ENCODE peak calls at places on chromosomes 7 and 10, in eight cellular contexts. One of them, this sample, is unnamed. For H3K4me1 and H3K27me3, the result is how much of the 10 kb centered on the place peaks cover.

GRCh38 chr7:139775829-139776266 is 1.9 kb downstream of the HIPK2 start:
- DNase-seq in thoracic aorta: peak
- DNase-seq in sigmoid colon: peak
- DNase-seq in astrocyte: peak
- DNase-seq in cardiac muscle cell: peak
- DNase-seq in GM23338: peak
- DNase-seq in neural progenitor cell: peak
- DNase-seq in aorta: peak
- DNase-seq in this sample: peak

GRCh38 chr7:78080811-78081210 is 282.2 kb downstream of the PHTF2 start:
- DNase-seq in thoracic aorta: no peak
- DNase-seq in sigmoid colon: no peak
- DNase-seq in astrocyte: no peak
- DNase-seq in cardiac muscle cell: no peak
- DNase-seq in GM23338: no peak
- DNase-seq in neural progenitor cell: peak
- DNase-seq in aorta: no peak
- DNase-seq in this sample: no peak

GRCh38 chr7:23012797-23013714 is 874 bp downstream of the HYCC1 start:
- DNase-seq in thoracic aorta: no peak
- DNase-seq in sigmoid colon: peak
- DNase-seq in astrocyte: no peak
- DNase-seq in cardiac muscle cell: peak
- DNase-seq in GM23338: peak
- DNase-seq in neural progenitor cell: peak
- DNase-seq in aorta: peak
- DNase-seq in this sample: no peak

GRCh38 chr10:85596389-85596788 is 770.2 kb downstream of the GRID1 start:
- DNase-seq in thoracic aorta: no peak
- DNase-seq in sigmoid colon: no peak
- DNase-seq in astrocyte: no peak
- DNase-seq in cardiac muscle cell: no peak
- DNase-seq in GM23338: no peak
- DNase-seq in neural progenitor cell: no peak
- DNase-seq in aorta: no peak
- DNase-seq in this sample: peak

GRCh38 chr7:159056722-159057121 is 87.9 kb downstream of the VIPR2 start:
- DNase-seq in thoracic aorta: no peak
- DNase-seq in sigmoid colon: peak
- DNase-seq in astrocyte: no peak
- DNase-seq in cardiac muscle cell: no peak
- DNase-seq in GM23338: no peak
- DNase-seq in neural progenitor cell: no peak
- DNase-seq in aorta: no peak
- DNase-seq in this sample: no peak

GRCh38 chr7:155203882-155204691 is 93.6 kb upstream of the INSIG1 start:
- DNase-seq in thoracic aorta: no peak
- DNase-seq in sigmoid colon: peak
- DNase-seq in astrocyte: no peak
- DNase-seq in cardiac muscle cell: no peak
- DNase-seq in GM23338: no peak
- DNase-seq in neural progenitor cell: no peak
- DNase-seq in aorta: no peak
- DNase-seq in this sample: no peak

GRCh38 chr10:9289811-9290210 is 1235.3 kb downstream of the GATA3 start:
- DNase-seq in thoracic aorta: no peak
- DNase-seq in sigmoid colon: no peak
- DNase-seq in astrocyte: no peak
- DNase-seq in cardiac muscle cell: no peak
- DNase-seq in GM23338: no peak
- DNase-seq in neural progenitor cell: no peak
- DNase-seq in aorta: no peak
- DNase-seq in this sample: no peak

GRCh38 chr7:143975617-143976016 is 21.0 kb downstream of the OR2F1 start:
- DNase-seq in thoracic aorta: no peak
- DNase-seq in sigmoid colon: no peak
- DNase-seq in astrocyte: no peak
- DNase-seq in cardiac muscle cell: peak
- DNase-seq in GM23338: peak
- DNase-seq in neural progenitor cell: peak
- DNase-seq in aorta: no peak
- DNase-seq in this sample: no peak

GRCh38 chr7:116500071-116500853 is 724 bp downstream of the CAV2 start:
- DNase-seq in thoracic aorta: no peak
- DNase-seq in sigmoid colon: peak
- DNase-seq in astrocyte: peak
- DNase-seq in cardiac muscle cell: peak
- DNase-seq in GM23338: peak
- DNase-seq in neural progenitor cell: peak
- DNase-seq in aorta: peak
- DNase-seq in this sample: peak

GRCh38 chr10:34323197-34323596 is 491.9 kb downstream of the PARD3 start:
- DNase-seq in thoracic aorta: no peak
- DNase-seq in sigmoid colon: no peak
- DNase-seq in astrocyte: peak
- DNase-seq in cardiac muscle cell: no peak
- DNase-seq in GM23338: no peak
- DNase-seq in neural progenitor cell: no peak
- DNase-seq in aorta: no peak
- DNase-seq in this sample: no peak

GRCh38 chr10:21130108-21130507 is 233.0 kb upstream of the NEBL start:
- DNase-seq in thoracic aorta: no peak
- DNase-seq in sigmoid colon: no peak
- DNase-seq in astrocyte: no peak
- DNase-seq in cardiac muscle cell: no peak
- DNase-seq in GM23338: no peak
- DNase-seq in neural progenitor cell: no peak
- DNase-seq in aorta: no peak
- DNase-seq in this sample: no peak

GRCh38 chr10:79438021-79438698 is 7.3 kb downstream of the ZCCHC24 start:
- DNase-seq in thoracic aorta: no peak
- DNase-seq in sigmoid colon: peak
- DNase-seq in astrocyte: no peak
- DNase-seq in cardiac muscle cell: no peak
- DNase-seq in GM23338: no peak
- DNase-seq in neural progenitor cell: no peak
- DNase-seq in aorta: no peak
- DNase-seq in this sample: no peak

GRCh38 chr10:79442171-79443040 is 3.0 kb downstream of the ZCCHC24 start:
- DNase-seq in thoracic aorta: no peak
- DNase-seq in sigmoid colon: no peak
- DNase-seq in astrocyte: no peak
- DNase-seq in cardiac muscle cell: no peak
- DNase-seq in GM23338: no peak
- DNase-seq in neural progenitor cell: no peak
- DNase-seq in aorta: no peak
- DNase-seq in this sample: no peak

GRCh38 chr10:79438699-79439085 is 6.7 kb downstream of the ZCCHC24 start:
- DNase-seq in thoracic aorta: no peak
- DNase-seq in sigmoid colon: no peak
- DNase-seq in astrocyte: no peak
- DNase-seq in cardiac muscle cell: no peak
- DNase-seq in GM23338: no peak
- DNase-seq in neural progenitor cell: no peak
- DNase-seq in aorta: no peak
- DNase-seq in this sample: no peak

GRCh38 chr10:79441433-79441832 is 4.0 kb downstream of the ZCCHC24 start:
- DNase-seq in thoracic aorta: no peak
- DNase-seq in sigmoid colon: no peak
- DNase-seq in astrocyte: no peak
- DNase-seq in cardiac muscle cell: no peak
- DNase-seq in GM23338: no peak
- DNase-seq in neural progenitor cell: no peak
- DNase-seq in aorta: no peak
- DNase-seq in this sample: no peak

DNA sequence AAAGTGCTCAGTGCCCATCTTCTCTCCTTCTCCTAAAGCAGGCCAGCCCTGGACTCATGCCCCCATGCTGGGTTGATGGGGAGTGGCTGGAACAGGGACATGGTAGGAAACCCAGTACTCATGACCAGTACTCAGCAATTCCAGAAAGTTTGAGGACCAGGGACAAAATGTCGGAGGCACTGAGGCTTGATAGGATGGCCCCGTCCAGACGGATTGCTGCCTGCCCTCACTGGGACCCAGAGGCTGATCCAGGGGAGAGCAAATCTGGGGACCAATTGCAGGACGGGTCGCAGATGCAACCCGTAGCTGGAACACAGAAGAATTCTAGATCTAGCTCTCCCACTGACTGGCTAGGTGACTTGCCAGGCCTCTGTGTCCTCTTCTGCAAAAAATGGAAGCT is 5.1 kb downstream of the ZCCHC24 start:
- DNase-seq in thoracic aorta: no peak
- DNase-seq in sigmoid colon: no peak
- DNase-seq in astrocyte: no peak
- DNase-seq in cardiac muscle cell: no peak
- DNase-seq in GM23338: no peak
- DNase-seq in neural progenitor cell: no peak
- DNase-seq in aorta: no peak
- DNase-seq in this sample: no peak
- H3K4me1 ChIP-seq in thoracic aorta: half or more
- H3K4me1 ChIP-seq in sigmoid colon: half or more
- H3K4me1 ChIP-seq in astrocyte: half or more
- H3K4me1 ChIP-seq in cardiac muscle cell: under half
- H3K4me1 ChIP-seq in GM23338: under half
- H3K4me1 ChIP-seq in neural progenitor cell: under half
- H3K4me1 ChIP-seq in aorta: under half
- H3K4me1 ChIP-seq in this sample: under half

DNA sequence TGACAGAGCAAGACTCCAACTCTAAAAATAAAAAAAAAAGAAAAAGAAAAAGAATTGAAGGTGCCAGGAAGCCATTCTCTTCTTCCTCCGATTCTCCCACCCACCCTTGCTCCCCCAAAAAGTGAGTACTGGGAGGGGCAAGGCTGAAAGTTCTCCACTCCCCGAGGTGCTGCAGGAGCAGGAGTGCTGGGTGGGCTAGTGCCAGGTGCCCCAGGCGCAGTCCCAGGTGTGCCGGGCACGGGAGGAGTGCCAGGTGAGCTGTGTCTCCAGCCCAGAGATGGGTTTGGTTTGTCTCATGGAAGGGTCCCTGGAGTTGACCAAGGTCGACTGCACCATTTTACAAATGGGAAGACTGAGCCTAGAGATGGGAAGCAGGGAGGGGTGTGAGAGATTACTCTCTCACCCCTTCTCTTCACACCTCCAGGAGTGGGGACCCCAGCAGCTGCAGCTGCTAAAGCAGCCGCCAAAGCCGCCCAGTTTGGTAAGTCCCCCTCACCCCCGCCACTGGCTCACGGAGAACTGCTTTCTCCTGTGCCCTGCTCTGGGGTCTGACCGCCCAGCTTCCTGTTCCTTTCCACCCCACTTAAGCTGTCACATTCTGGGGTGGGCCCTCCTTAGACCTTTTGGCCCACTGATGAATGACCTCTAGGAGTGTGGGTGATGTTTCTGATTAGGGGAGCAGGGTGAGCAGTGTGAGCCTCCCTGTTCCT is 26.2 kb upstream of the LIMK1 start:
- DNase-seq in thoracic aorta: no peak
- DNase-seq in sigmoid colon: no peak
- DNase-seq in astrocyte: no peak
- DNase-seq in cardiac muscle cell: no peak
- DNase-seq in GM23338: no peak
- DNase-seq in neural progenitor cell: no peak
- DNase-seq in aorta: peak
- DNase-seq in this sample: no peak
- H3K27me3 ChIP-seq in thoracic aorta: under half
- H3K27me3 ChIP-seq in sigmoid colon: under half
- H3K27me3 ChIP-seq in astrocyte: under half
- H3K27me3 ChIP-seq in cardiac muscle cell: under half
- H3K27me3 ChIP-seq in GM23338: under half
- H3K27me3 ChIP-seq in neural progenitor cell: under half
- H3K27me3 ChIP-seq in aorta: under half
- H3K27me3 ChIP-seq in this sample: under half

DNA sequence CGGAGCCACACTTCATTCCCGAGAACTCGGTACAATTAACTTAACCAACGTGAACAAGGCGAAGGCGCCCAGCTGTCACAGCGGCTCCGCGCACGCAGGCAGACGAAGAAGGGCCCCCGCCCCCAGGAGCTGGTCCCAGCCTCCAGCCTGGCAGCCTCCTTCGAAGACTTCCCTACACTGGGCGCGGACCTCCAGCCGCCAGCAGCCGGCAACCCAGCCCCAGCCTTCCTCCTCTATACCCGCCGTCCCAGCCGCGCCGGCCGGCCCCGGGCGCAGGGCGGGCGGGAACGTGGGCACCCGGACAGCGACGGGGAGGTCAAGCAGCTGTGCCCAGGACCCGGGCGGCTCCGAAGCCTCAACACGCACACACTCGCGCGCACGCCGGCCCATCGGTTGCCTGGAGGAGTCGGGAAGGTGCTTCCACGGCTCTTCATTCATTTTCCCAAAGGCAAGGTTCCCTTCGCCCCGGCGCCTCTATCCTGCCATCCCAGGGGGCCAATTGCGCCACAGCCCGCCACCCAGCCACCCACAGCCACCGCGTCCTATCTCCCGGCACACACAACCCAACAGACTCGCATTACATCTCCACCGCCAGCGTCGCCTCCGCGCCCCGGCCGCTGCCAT is 1.6 kb downstream of the CHST15 start:
- DNase-seq in thoracic aorta: no peak
- DNase-seq in sigmoid colon: peak
- DNase-seq in astrocyte: no peak
- DNase-seq in cardiac muscle cell: peak
- DNase-seq in GM23338: peak
- DNase-seq in neural progenitor cell: peak
- DNase-seq in aorta: peak
- DNase-seq in this sample: peak
- H3K4me1 ChIP-seq in thoracic aorta: under half
- H3K4me1 ChIP-seq in sigmoid colon: half or more
- H3K4me1 ChIP-seq in astrocyte: under half
- H3K4me1 ChIP-seq in cardiac muscle cell: under half
- H3K4me1 ChIP-seq in GM23338: under half
- H3K4me1 ChIP-seq in neural progenitor cell: under half
- H3K4me1 ChIP-seq in aorta: under half
- H3K4me1 ChIP-seq in this sample: under half

GRCh38 chr7:151831606-151832005 is 45.3 kb downstream of the PRKAG2 start:
- DNase-seq in thoracic aorta: no peak
- DNase-seq in sigmoid colon: no peak
- DNase-seq in astrocyte: no peak
- DNase-seq in cardiac muscle cell: no peak
- DNase-seq in GM23338: no peak
- DNase-seq in neural progenitor cell: no peak
- DNase-seq in aorta: no peak
- DNase-seq in this sample: no peak

GRCh38 chr7:151833213-151833651 is 43.7 kb downstream of the PRKAG2 start:
- DNase-seq in thoracic aorta: no peak
- DNase-seq in sigmoid colon: no peak
- DNase-seq in astrocyte: no peak
- DNase-seq in cardiac muscle cell: no peak
- DNase-seq in GM23338: no peak
- DNase-seq in neural progenitor cell: no peak
- DNase-seq in aorta: no peak
- DNase-seq in this sample: no peak

GRCh38 chr7:151833691-151834090 is 43.2 kb downstream of the PRKAG2 start:
- DNase-seq in thoracic aorta: no peak
- DNase-seq in sigmoid colon: no peak
- DNase-seq in astrocyte: no peak
- DNase-seq in cardiac muscle cell: no peak
- DNase-seq in GM23338: no peak
- DNase-seq in neural progenitor cell: peak
- DNase-seq in aorta: no peak
- DNase-seq in this sample: no peak

GRCh38 chr7:151832138-151832537 is 44.8 kb downstream of the PRKAG2 start:
- DNase-seq in thoracic aorta: no peak
- DNase-seq in sigmoid colon: no peak
- DNase-seq in astrocyte: no peak
- DNase-seq in cardiac muscle cell: no peak
- DNase-seq in GM23338: no peak
- DNase-seq in neural progenitor cell: no peak
- DNase-seq in aorta: no peak
- DNase-seq in this sample: no peak

GRCh38 chr7:151832656-151833055 is 44.3 kb downstream of the PRKAG2 start:
- DNase-seq in thoracic aorta: no peak
- DNase-seq in sigmoid colon: no peak
- DNase-seq in astrocyte: no peak
- DNase-seq in cardiac muscle cell: no peak
- DNase-seq in GM23338: no peak
- DNase-seq in neural progenitor cell: no peak
- DNase-seq in aorta: no peak
- DNase-seq in this sample: no peak
- H3K27me3 ChIP-seq in thoracic aorta: under half
- H3K27me3 ChIP-seq in sigmoid colon: under half
- H3K27me3 ChIP-seq in astrocyte: under half
- H3K27me3 ChIP-seq in cardiac muscle cell: under half
- H3K27me3 ChIP-seq in GM23338: under half
- H3K27me3 ChIP-seq in neural progenitor cell: under half
- H3K27me3 ChIP-seq in aorta: under half
- H3K27me3 ChIP-seq in this sample: under half